ENCODE peak calls at places on chromosome X, in five cellular contexts. U is adrenal gland, Q is IMR-90, R is cardiac muscle cell, L is GM23338. M is an unnamed sample. For H3K36me3, the result is how much of the 10 kb centered on the place peaks cover.

GRCh38 chrX:109533631-109534030 is 3.0 kb upstream of the NXT2 start:
- DNase-seq in U (no peak), Q (peak), R (peak), L (no peak), M (no peak)

GRCh38 chrX:50865311-50865710 is 45.2 kb upstream of the BMP15 start:
- DNase-seq in U (no peak), Q (no peak), R (no peak), L (no peak), M (no peak)

GRCh38 chrX:140092121-140092520 is 126.8 kb upstream of the CXorf66 start:
- DNase-seq in U (no peak), Q (no peak), R (no peak), L (no peak), M (no peak)

GRCh38 chrX:50495616-50496015 is 25.0 kb upstream of the DGKK start:
- DNase-seq in U (no peak), Q (no peak), R (peak), L (no peak), M (no peak)

GRCh38 chrX:120664081-120664480 is 34.2 kb upstream of the C1GALT1C1 start:
- DNase-seq in U (no peak), Q (peak), R (peak), L (peak), M (peak)

GRCh38 chrX:31266172-31267076 is 194.6 kb upstream of the FTHL17 start:
- DNase-seq in U (peak), Q (no peak), R (peak), L (peak), M (peak)

GRCh38 chrX:10395643-10396042 is 224.7 kb downstream of the MID1 start:
- DNase-seq in U (no peak), Q (no peak), R (no peak), L (no peak), M (no peak)

GRCh38 chrX:53047228-53047627 is 1.4 kb upstream of the GPR173 start:
- DNase-seq in U (no peak), Q (peak), R (no peak), L (peak), M (peak)

GRCh38 chrX:8731579-8732395 is at the start of gene ANOS1:
- DNase-seq in U (peak), Q (no peak), R (peak), L (peak), M (no peak)

GRCh38 chrX:72573158-72573511 is 492 bp upstream of the HDAC8 start:
- DNase-seq in U (no peak), Q (no peak), R (no peak), L (no peak), M (no peak)
- H3K4me3 ChIP-seq in U (no peak), Q (peak), R (peak), L (peak), M (peak)

GRCh38 chrX:20140410-20140809 is 1.2 kb downstream of the EIF1AX start:
- DNase-seq in U (no peak), Q (no peak), R (no peak), L (no peak), M (no peak)

GRCh38 chrX:20139966-20140365 is 1.7 kb downstream of the EIF1AX start:
- DNase-seq in U (no peak), Q (peak), R (peak), L (no peak), M (no peak)

GRCh38 chrX:20141281-20142220 is at the start of gene EIF1AX:
- DNase-seq in U (peak), Q (peak), R (peak), L (peak), M (peak)

GRCh38 chrX:20135956-20136355 is 5.7 kb downstream of the EIF1AX start:
- DNase-seq in U (no peak), Q (no peak), R (no peak), L (no peak), M (no peak)
- H3K36me3 ChIP-seq in U (half or more), Q (under half), R (under half), L (under half), M (half or more)

GRCh38 chrX:103407776-103408175 is 31.4 kb downstream of the BEX3 start:
- DNase-seq in U (no peak), Q (no peak), R (no peak), L (no peak), M (no peak)
- H3K4me3 ChIP-seq in U (no peak), Q (no peak), R (no peak), L (no peak), M (no peak)

DNA sequence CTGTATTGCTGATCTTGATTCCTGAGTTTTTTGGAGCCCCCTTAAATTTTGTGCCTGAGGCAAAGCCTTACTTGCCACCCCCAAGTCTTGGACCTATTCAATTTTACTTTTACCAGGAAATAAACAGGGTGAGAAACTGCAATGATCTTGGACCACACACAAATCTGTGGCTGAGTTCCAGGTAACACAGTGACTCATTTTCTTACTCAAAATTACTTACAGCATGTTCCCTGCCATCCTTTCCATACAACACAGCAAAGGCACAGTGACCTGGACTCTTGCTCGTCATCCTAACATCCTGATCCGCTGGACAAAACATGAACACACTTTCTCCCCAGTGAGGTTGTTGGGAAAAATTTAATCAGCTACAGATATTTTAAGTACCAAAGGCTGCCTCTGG is 60.7 kb upstream of the S100G start:
- DNase-seq in U (no peak), Q (peak), R (peak), L (no peak), M (no peak)
- H3K36me3 ChIP-seq in U (under half), Q (under half), R (under half), L (under half), M (under half)

GRCh38 chrX:12788645-12789044 is 2.6 kb upstream of the PRPS2 start:
- DNase-seq in U (no peak), Q (no peak), R (no peak), L (no peak), M (no peak)

GRCh38 chrX:12792711-12793110 is 1.5 kb downstream of the PRPS2 start:
- DNase-seq in U (no peak), Q (no peak), R (no peak), L (no peak), M (no peak)

GRCh38 chrX:12789976-12790375 is 1.2 kb upstream of the PRPS2 start:
- DNase-seq in U (no peak), Q (no peak), R (no peak), L (no peak), M (no peak)

GRCh38 chrX:12790878-12791252 is 347 bp upstream of the PRPS2 start:
- DNase-seq in U (no peak), Q (no peak), R (no peak), L (no peak), M (no peak)

GRCh38 chrX:12791253-12792228 is at the start of gene PRPS2:
- DNase-seq in U (peak), Q (peak), R (peak), L (peak), M (peak)
- H3K4me3 ChIP-seq in U (no peak), Q (peak), R (peak), L (peak), M (peak)

DNA sequence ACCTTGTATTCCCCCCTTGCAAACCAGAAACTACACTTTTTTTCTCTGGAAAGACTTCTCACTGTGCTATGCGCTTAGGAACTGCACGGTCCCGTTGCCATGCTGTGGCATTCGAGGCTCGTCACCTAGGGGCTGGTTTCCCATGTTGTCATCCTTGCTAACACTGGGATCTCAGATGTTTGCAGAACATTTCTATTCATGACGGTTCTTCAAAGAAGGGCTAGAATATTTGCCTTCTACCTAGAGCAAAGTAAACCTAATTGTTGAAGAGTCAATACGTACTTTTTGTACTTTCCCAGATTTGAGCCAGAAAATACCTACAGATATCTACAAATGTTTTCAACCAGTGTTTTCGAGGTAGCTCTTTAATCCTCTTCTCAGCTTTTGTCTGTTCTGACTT is 41.0 kb downstream of the RS1 start:
- DNase-seq in U (no peak), Q (no peak), R (no peak), L (no peak), M (no peak)
- H3K36me3 ChIP-seq in U (under half), Q (under half), R (under half), L (under half), M (under half)

GRCh38 chrX:132819885-132820284 is 138.5 kb downstream of the HS6ST2 start:
- DNase-seq in U (no peak), Q (no peak), R (no peak), L (peak), M (no peak)
- H3K4me3 ChIP-seq in U (no peak), Q (no peak), R (no peak), L (no peak), M (no peak)

GRCh38 chrX:138704101-138704500 is 7.4 kb downstream of the FGF13 start:
- DNase-seq in U (no peak), Q (no peak), R (no peak), L (no peak), M (no peak)
- H3K36me3 ChIP-seq in U (under half), Q (under half), R (under half), L (under half), M (under half)

GRCh38 chrX:117973175-117974075 is 143.2 kb downstream of the KLHL13 start:
- DNase-seq in U (no peak), Q (no peak), R (no peak), L (no peak), M (peak)

GRCh38 chrX:117977521-117977920 is 139.1 kb downstream of the KLHL13 start:
- DNase-seq in U (no peak), Q (peak), R (no peak), L (no peak), M (no peak)

GRCh38 chrX:117969782-117970181 is 146.8 kb downstream of the KLHL13 start:
- DNase-seq in U (no peak), Q (no peak), R (no peak), L (no peak), M (no peak)

GRCh38 chrX:117969337-117969736 is 147.3 kb downstream of the KLHL13 start:
- DNase-seq in U (no peak), Q (no peak), R (no peak), L (no peak), M (peak)

GRCh38 chrX:117972681-117973080 is 143.9 kb downstream of the KLHL13 start:
- DNase-seq in U (no peak), Q (peak), R (no peak), L (peak), M (peak)
- H3K4me3 ChIP-seq in U (no peak), Q (peak), R (no peak), L (peak), M (no peak)